ENCODE peak calls at places on chromosomes 1 and 21, in eight cellular contexts. Z, J, A, C, Y, F, O and L are unnamed samples.
A peak's percentile ranks its signal among the peaks of the same experiment; 100 is the strongest.

GRCh38 chr1:222019029-222019428 is 277.1 kb upstream of the DUSP10 start:
- DNase-seq in O (no peak), F (no peak), C (no peak), A (no peak), J (no peak), Y (no peak), Z (no peak), L (no peak)

GRCh38 chr21:34351786-34352241 is 12.0 kb upstream of the KCNE2 start:
- DNase-seq in A (peak; percentile 34), O (peak; percentile 37), Y (peak; percentile 35), F (no peak), Z (peak; percentile 17), C (peak; percentile 42), J (no peak), L (no peak)

GRCh38 chr1:115829023-115829674 is 11.8 kb downstream of the NHLH2 start:
- DNase-seq in Y (peak; percentile 51), C (peak; percentile 71), F (peak; percentile 88), Z (peak; percentile 96), J (peak; percentile 95), A (peak; percentile 58), O (no peak), L (peak; percentile 67)

GRCh38 chr1:28602536-28603439 is 10.7 kb downstream of the RAB42 start:
- DNase-seq in Z (peak; percentile 85), Y (peak; percentile 86), F (no peak), J (peak; percentile 72), C (peak; percentile 88), A (peak; percentile 76), O (peak; percentile 64), L (no peak)

GRCh38 chr1:201319631-201320030 is 36.3 kb downstream of the PKP1 start:
- DNase-seq in J (no peak), Y (no peak), A (no peak), C (no peak), F (no peak), O (no peak), Z (no peak), L (peak; percentile 15)

GRCh38 chr1:43317817-43318471 is 17.2 kb downstream of the TIE1 start:
- DNase-seq in J (no peak), A (no peak), C (no peak), Z (peak; percentile 48), O (no peak), Y (no peak), F (no peak), L (peak; percentile 56)

GRCh38 chr1:148373236-148373935 is 109.7 kb downstream of the PPIAL4G start:
- DNase-seq in J (no peak), Z (no peak), C (no peak), O (no peak), Y (no peak), F (no peak), A (no peak), L (no peak)

GRCh38 chr21:43916076-43916475 is 51.1 kb downstream of the AGPAT3 start:
- DNase-seq in Z (no peak), A (no peak), Y (no peak), F (no peak), O (no peak), J (no peak), C (no peak), L (no peak)

GRCh38 chr21:36477559-36477958 is 2.4 kb downstream of the CLDN14 start:
- DNase-seq in C (no peak), Y (no peak), O (no peak), Z (no peak), A (no peak), F (no peak), J (no peak), L (no peak)

GRCh38 chr1:116531917-116532316 is 38.9 kb downstream of the CD58 start:
- DNase-seq in F (no peak), C (no peak), Y (no peak), J (no peak), Z (no peak), A (no peak), O (no peak), L (no peak)

GRCh38 chr1:202571719-202572339 is 138.4 kb downstream of the SYT2 start:
- DNase-seq in A (peak; percentile 36), Z (peak; percentile 61), F (no peak), Y (peak; percentile 76), O (peak; percentile 16), J (no peak), C (peak; percentile 76), L (no peak)

DNA sequence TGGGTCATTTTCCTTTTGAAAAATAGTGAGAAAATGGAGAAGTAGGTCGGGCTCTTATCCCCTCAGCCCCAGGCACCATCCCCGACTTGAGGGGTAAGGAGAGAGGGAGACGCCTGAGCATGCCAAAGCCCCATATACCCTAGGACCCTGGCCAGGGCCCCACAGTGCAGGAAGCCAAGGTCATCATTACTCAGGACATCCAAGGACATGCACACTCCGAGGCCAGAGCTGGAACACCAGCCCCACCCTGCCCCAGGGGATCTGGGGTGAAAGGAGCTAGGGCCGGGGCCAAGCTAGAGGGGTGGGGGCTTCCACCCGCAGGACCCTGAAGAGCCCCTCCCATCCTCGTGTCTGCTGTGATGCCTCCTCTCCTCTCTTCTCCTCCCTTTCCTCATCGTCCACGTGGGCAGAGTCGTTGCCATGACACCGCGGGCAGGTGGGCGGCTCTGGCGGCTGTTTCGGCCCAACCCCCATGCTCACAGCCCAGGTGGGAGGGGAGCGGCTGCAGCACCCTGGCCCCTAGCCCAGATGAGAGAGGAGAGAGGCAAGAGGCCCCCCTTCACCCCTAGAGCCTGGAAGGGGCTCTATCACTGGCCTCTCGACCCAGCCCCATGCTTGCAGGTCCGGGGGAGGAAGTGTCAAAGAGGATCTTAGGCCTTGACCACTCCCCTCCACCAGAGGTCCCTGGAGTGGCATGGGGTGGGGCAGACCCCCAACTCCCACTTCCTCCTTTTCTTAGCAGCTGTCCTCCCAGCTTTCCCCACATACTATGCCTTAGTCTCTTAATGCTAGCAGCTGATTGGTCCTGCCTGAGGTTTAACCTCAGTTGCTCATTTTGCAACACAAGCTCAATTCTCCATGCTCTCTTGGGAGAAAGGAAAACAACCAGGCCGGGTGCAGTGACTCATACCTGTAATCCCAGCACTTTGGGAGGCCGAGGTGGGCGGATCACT is 10.6 kb downstream of the DLGAP3 start:
- DNase-seq in C (no peak), A (no peak), F (no peak), Y (no peak), J (no peak), O (no peak), Z (peak; percentile 31), L (no peak)
- TF ChIP-seq CTCF in C (no peak), A (no peak), F (no peak), Y (no peak), J (no peak), O (no peak), Z (no peak), L (no peak)

DNA sequence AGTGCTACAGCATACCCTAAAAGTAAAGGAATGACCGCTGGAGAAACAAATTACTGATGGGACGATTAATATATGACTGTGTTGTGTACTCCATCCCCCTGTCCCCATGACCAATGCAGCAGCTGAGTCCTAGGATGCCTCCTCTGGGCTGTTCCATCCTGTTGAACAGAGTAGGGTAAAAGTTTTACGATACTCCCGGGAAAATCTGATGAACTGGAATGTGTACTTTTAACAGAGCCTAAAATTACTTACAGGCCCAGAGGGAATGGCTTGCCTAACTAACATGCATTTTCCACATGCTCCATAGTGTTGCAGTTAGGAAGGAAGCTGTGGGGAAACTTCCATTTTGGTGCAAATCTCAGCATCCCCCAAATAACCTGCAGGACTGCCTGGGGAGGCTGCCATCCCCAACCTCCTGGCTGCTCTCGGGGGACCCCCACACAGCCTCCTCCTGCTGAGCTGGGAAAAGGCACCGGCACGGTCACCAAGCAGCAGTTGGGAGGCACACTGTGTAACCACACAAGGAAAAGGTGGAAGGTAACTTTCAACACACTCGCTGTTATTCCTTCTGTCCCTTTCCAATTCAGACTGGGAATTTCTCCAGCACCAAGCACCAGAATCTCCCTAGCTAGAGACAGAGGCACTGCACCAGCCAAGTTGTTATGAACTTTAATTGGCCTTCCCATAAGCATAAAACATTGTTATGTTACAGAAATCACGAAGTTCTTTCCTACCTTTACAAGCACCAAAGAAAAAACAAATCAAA is 97.2 kb downstream of the BCAR3 start:
- DNase-seq in O (no peak), J (no peak), C (no peak), F (no peak), Z (peak; percentile 87), A (peak; percentile 38), Y (peak; percentile 49), L (no peak)
- TF ChIP-seq CTCF in O (no peak), J (no peak), C (peak; percentile 18), F (no peak), Z (no peak), A (no peak), Y (no peak), L (no peak)

GRCh38 chr1:238404921-238405320 is 514.2 kb upstream of the ZP4 start:
- DNase-seq in A (no peak), J (no peak), Z (no peak), F (no peak), Y (no peak), O (no peak), C (no peak), L (no peak)

GRCh38 chr1:238401138-238401537 is 510.4 kb upstream of the ZP4 start:
- DNase-seq in C (no peak), Z (no peak), J (no peak), F (no peak), A (no peak), Y (no peak), O (no peak), L (no peak)

GRCh38 chr1:238404506-238404905 is 513.8 kb upstream of the ZP4 start:
- DNase-seq in O (no peak), J (no peak), F (no peak), Z (no peak), Y (no peak), A (no peak), C (peak; percentile 3), L (no peak)

GRCh38 chr1:238396140-238396539 is 505.4 kb upstream of the ZP4 start:
- DNase-seq in J (no peak), A (no peak), C (no peak), F (no peak), Y (no peak), Z (no peak), O (no peak), L (no peak)

DNA sequence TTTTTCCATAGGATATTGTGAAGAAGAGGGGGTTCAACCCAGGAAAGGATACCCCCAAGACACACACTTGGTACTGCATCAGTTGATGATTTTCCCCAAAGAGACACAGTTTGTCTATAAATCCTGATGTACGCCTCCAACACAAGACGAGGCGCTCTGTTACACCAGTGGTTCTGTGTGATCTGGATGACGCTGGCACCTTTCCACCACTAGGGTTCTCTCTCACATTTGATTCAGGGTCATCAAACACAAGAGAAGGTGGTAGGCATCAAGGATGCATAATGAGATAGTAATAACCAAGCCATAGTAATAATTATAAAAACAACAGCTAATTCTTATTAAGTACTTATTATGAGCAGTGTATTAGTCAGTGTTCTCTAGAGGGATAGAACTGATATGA is 508.8 kb upstream of the ZP4 start:
- DNase-seq in Z (peak; percentile 0), J (no peak), O (no peak), Y (no peak), C (no peak), A (no peak), F (no peak), L (no peak)
- TF ChIP-seq CTCF in Z (no peak), J (no peak), O (peak; percentile 32), Y (no peak), C (no peak), A (peak; percentile 40), F (no peak), L (no peak)

GRCh38 chr1:175774921-175775320 is 31.5 kb upstream of the TNR start:
- DNase-seq in O (no peak), A (no peak), Z (no peak), F (peak; percentile 34), C (no peak), Y (no peak), J (no peak), L (no peak)

GRCh38 chr1:175768610-175769009 is 25.2 kb upstream of the TNR start:
- DNase-seq in O (no peak), F (peak; percentile 59), J (no peak), Z (no peak), A (no peak), Y (no peak), C (no peak), L (no peak)

GRCh38 chr1:175771301-175771700 is 27.9 kb upstream of the TNR start:
- DNase-seq in A (no peak), J (no peak), Y (no peak), O (no peak), C (no peak), F (no peak), Z (no peak), L (no peak)
- TF ChIP-seq CTCF in A (no peak), J (no peak), Y (no peak), O (no peak), C (no peak), F (no peak), Z (no peak), L (no peak)